ENCODE peak calls at places on chromosomes 12 and 14, in four cellular contexts. O is SK-N-SH, J is HepG2, I is neural progenitor cell. X is an unnamed sample.

GRCh38 chr14:71933026-71933587 is 878 bp downstream of the RGS6 start:
- DNase-seq in O (no peak), J (no peak), I (peak; percentile 60), X (no peak)

GRCh38 chr12:89648211-89648930 is 60.3 kb downstream of the ATP2B1 start:
- DNase-seq in O (peak; percentile 13), J (peak; percentile 56), I (peak; percentile 58), X (no peak)

GRCh38 chr14:24965934-24966593 is 83.9 kb downstream of the STXBP6 start:
- DNase-seq in O (no peak), J (no peak), I (peak; percentile 34), X (no peak)

GRCh38 chr12:68440068-68440581 is 108.0 kb upstream of the MDM1 start:
- DNase-seq in O (no peak), J (no peak), I (no peak), X (no peak)

GRCh38 chr14:61601923-61602732 is 93.2 kb upstream of the HIF1A start:
- DNase-seq in O (no peak), J (no peak), I (peak; percentile 68), X (peak; percentile 19)

GRCh38 chr12:52585951-52586350 is 12.3 kb upstream of the KRT74 start:
- DNase-seq in O (no peak), J (no peak), I (no peak), X (no peak)

GRCh38 chr12:3313066-3313465 is 177.9 kb upstream of the PRMT8 start:
- DNase-seq in O (no peak), J (no peak), I (no peak), X (no peak)

GRCh38 chr12:93530358-93530757 is 42.1 kb upstream of the SOCS2 start:
- DNase-seq in O (no peak), J (no peak), I (no peak), X (no peak)

GRCh38 chr12:58844161-58844560 is 76.1 kb downstream of the LRIG3 start:
- DNase-seq in O (no peak), J (no peak), I (no peak), X (no peak)

GRCh38 chr12:76226956-76227355 is 121.3 kb downstream of the BBS10 start:
- DNase-seq in O (no peak), J (no peak), I (no peak), X (no peak)

GRCh38 chr12:15014708-15015107 is 41.9 kb downstream of the PDE6H start:
- DNase-seq in O (no peak), J (no peak), I (no peak), X (no peak)

GRCh38 chr14:30657050-30657449 is 34.9 kb downstream of the SCFD1 start:
- DNase-seq in O (no peak), J (no peak), I (no peak), X (no peak)

GRCh38 chr14:54625158-54625557 is 58.2 kb downstream of the SAMD4A start:
- DNase-seq in O (no peak), J (no peak), I (no peak), X (no peak)

GRCh38 chr12:3122841-3123678 is 45.9 kb downstream of the TSPAN9 start:
- DNase-seq in O (peak; percentile 74), J (no peak), I (no peak), X (no peak)

GRCh38 chr12:10207136-10207535 is 5.5 kb upstream of the GABARAPL1 start:
- DNase-seq in O (no peak), J (no peak), I (no peak), X (no peak)

GRCh38 chr12:51381226-51382079 is 9.8 kb downstream of the GALNT6 start:
- DNase-seq in O (no peak), J (no peak), I (no peak), X (no peak)

GRCh38 chr12:20367731-20368652 is at the start of gene PDE3A:
- DNase-seq in O (peak; percentile 80), J (no peak), I (peak; percentile 87), X (no peak)

GRCh38 chr12:14611640-14612203 is 44.0 kb upstream of the PLBD1 start:
- DNase-seq in O (no peak), J (no peak), I (no peak), X (peak; percentile 84)

GRCh38 chr14:41280745-41281144 is 325.9 kb upstream of the LRFN5 start:
- DNase-seq in O (no peak), J (no peak), I (peak; percentile 42), X (no peak)

GRCh38 chr12:26696613-26697092 is 136.3 kb downstream of the ITPR2 start:
- DNase-seq in O (no peak), J (no peak), I (no peak), X (no peak)

GRCh38 chr14:106209745-106210144 is 683.4 kb downstream of the TMEM121 start:
- DNase-seq in O (no peak), J (no peak), I (no peak), X (no peak)

GRCh38 chr12:53213348-53213747 is 6.3 kb upstream of the ITGB7 start:
- DNase-seq in O (peak; percentile 93), J (peak; percentile 59), I (peak; percentile 91), X (peak; percentile 86)

GRCh38 chr12:123512838-123513665 is 20.5 kb downstream of the RILPL1 start:
- DNase-seq in O (no peak), J (no peak), I (no peak), X (peak; percentile 16)
- H2AFZ ChIP-seq in O (no peak overlapping the region), J (no peak overlapping the region), I (no peak overlapping the region), X (no peak overlapping the region)

GRCh38 chr14:105068818-105069217 is 3.6 kb upstream of the GPR132 start:
- DNase-seq in O (no peak), J (no peak), I (no peak), X (no peak)

GRCh38 chr14:105067969-105068301 is 2.7 kb upstream of the GPR132 start:
- DNase-seq in O (no peak), J (no peak), I (no peak), X (no peak)

GRCh38 chr14:105066285-105067071 is 1.2 kb upstream of the GPR132 start:
- DNase-seq in O (no peak), J (no peak), I (no peak), X (no peak)

GRCh38 chr14:105065280-105066228 is at the start of gene GPR132:
- DNase-seq in O (no peak), J (no peak), I (no peak), X (peak; percentile 48)

GRCh38 chr14:105067140-105067968 is 2.1 kb upstream of the GPR132 start:
- DNase-seq in O (no peak), J (no peak), I (no peak), X (no peak)
- H3K79me2 ChIP-seq in O (no peaks in the 10 kb centered on the region), J (no peaks in the 10 kb centered on the region), I (no peaks in the 10 kb centered on the region), X (no peaks in the 10 kb centered on the region)

GRCh38 chr12:115988629-115989563 is 288.6 kb downstream of the MED13L start:
- DNase-seq in O (no peak), J (no peak), I (no peak), X (no peak)
- H3K36me3 ChIP-seq in O (peaks cover 68% of the 10 kb centered on the region), J (peaks cover 44% of the 10 kb centered on the region), I (no peaks in the 10 kb centered on the region), X (no peaks in the 10 kb centered on the region)

GRCh38 chr12:95169368-95169767 is 47.9 kb downstream of the FGD6 start:
- DNase-seq in O (no peak), J (peak; percentile 80), I (peak; percentile 4), X (no peak)

GRCh38 chr12:95177201-95177768 is 40.0 kb downstream of the FGD6 start:
- DNase-seq in O (no peak), J (no peak), I (no peak), X (no peak)

GRCh38 chr12:95168746-95169145 is 48.5 kb downstream of the FGD6 start:
- DNase-seq in O (no peak), J (no peak), I (peak; percentile 70), X (no peak)

GRCh38 chr12:95178136-95178535 is 39.1 kb downstream of the FGD6 start:
- DNase-seq in O (no peak), J (no peak), I (no peak), X (no peak)

DNA sequence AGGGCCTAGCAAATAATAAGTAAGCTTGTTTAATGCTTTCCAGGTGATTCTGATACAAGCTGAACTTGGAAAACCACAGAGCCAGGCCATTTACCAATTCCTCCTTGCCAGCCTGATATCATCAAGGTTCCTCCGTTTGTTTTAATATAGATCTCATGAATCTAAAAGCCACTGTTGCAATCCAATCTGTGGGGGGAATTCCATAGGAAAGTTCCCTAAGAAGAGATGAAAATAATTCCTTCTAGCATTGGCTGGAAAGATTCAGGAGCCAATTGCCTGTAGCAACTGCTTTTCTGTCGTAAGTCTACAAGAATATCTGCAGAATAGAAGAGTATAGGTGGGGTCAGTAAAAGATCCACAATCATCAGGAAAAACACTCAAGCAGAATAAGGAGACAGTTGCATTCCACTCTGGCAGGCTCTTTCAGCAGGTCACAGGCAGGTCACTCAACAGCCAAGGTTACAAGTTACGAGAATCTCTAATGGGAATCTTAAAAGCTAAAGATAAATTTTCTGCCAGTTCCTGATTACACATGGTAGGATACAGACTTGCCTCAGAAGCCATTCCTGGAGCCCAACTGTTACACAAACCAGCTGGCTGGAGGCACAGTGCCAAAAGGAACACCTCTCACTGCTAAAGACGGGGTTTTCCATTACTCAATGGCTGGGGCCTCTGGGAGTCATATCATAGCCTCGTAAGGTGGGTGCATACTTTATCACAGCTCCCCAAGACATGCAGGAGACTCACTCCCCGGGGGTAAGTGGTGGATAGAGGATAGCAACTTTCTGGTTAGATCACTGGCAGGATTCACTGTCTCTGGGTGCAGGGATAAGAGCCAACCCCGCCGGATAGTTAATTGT is 43.6 kb downstream of the FGD6 start:
- DNase-seq in O (peak; percentile 53), J (no peak), I (no peak), X (no peak)
- H2AFZ ChIP-seq in O (peak overlapping the region; percentile 36), J (no peak overlapping the region), I (no peak overlapping the region), X (no peak overlapping the region)

GRCh38 chr12:6340745-6341438 is 984 bp downstream of the TNFRSF1A start:
- DNase-seq in O (no peak), J (no peak), I (no peak), X (no peak)
- H3K79me2 ChIP-seq in O (peaks cover 61% of the 10 kb centered on the region), J (peaks cover 59% of the 10 kb centered on the region), I (peaks cover 56% of the 10 kb centered on the region), X (peaks cover 49% of the 10 kb centered on the region)